ENCODE peak calls at places on chromosomes 16 and 17, in nine cellular contexts. U, I, M, O, G, Z, Q, Y and H are unnamed samples.
A peak's percentile ranks its signal among the peaks of the same experiment; 100 is the strongest.

GRCh38 chr16:28824548-28824973 is 1.8 kb downstream of the ATXN2L start:
- DNase-seq in Y (no peak), Z (no peak), G (no peak), O (no peak), U (no peak), Q (no peak), I (no peak), M (no peak), H (no peak)

GRCh38 chr17:49952209-49952911 is 16.6 kb upstream of the DLX4 start:
- DNase-seq in Z (peak; percentile 44), G (peak; percentile 92), M (peak; percentile 81), Q (peak; percentile 64), I (peak; percentile 11), Y (peak; percentile 79), U (peak; percentile 83), O (no peak), H (peak; percentile 60)

GRCh38 chr17:30290696-30291570 is 811 bp downstream of the BLMH start:
- DNase-seq in O (no peak), M (peak; percentile 27), Z (peak; percentile 28), G (peak; percentile 75), Y (peak; percentile 62), Q (peak; percentile 0), U (peak; percentile 53), I (no peak), H (peak; percentile 77)

GRCh38 chr17:14297161-14297851 is 3.6 kb upstream of the HS3ST3B1 start:
- DNase-seq in Z (peak; percentile 39), Y (peak; percentile 77), Q (no peak), I (no peak), O (no peak), U (peak; percentile 66), G (peak; percentile 66), M (no peak), H (peak; percentile 76)

GRCh38 chr17:18070861-18071340 is 16.8 kb upstream of the DRG2 start:
- DNase-seq in I (no peak), U (peak; percentile 65), M (no peak), O (no peak), Q (no peak), G (peak; percentile 38), Y (peak; percentile 51), Z (no peak), H (peak; percentile 99)

GRCh38 chr17:29205047-29205446 is 24.8 kb upstream of the MYO18A start:
- DNase-seq in M (no peak), G (no peak), O (no peak), Y (no peak), Z (no peak), U (no peak), I (no peak), Q (no peak), H (no peak)

GRCh38 chr17:80365983-80366382 is 49.0 kb upstream of the ENDOV start:
- DNase-seq in U (no peak), I (no peak), Z (no peak), Q (no peak), Y (no peak), M (no peak), G (no peak), O (no peak), H (no peak)

GRCh38 chr17:78974635-78975591 is 4.8 kb downstream of the LGALS3BP start:
- DNase-seq in Q (no peak), O (no peak), Y (no peak), Z (no peak), M (peak; percentile 46), U (peak; percentile 73), G (peak; percentile 66), I (no peak), H (peak; percentile 78)

GRCh38 chr17:2122641-2123302 is 67.9 kb downstream of the HIC1 start:
- DNase-seq in Z (peak; percentile 15), U (no peak), I (peak; percentile 46), G (peak; percentile 40), O (peak; percentile 9), Y (no peak), M (no peak), Q (no peak), H (peak; percentile 68)

GRCh38 chr17:37726891-37727780 is 17.7 kb downstream of the HNF1B start:
- DNase-seq in Z (no peak), O (no peak), U (no peak), G (peak; percentile 44), I (no peak), Y (no peak), Q (no peak), M (no peak), H (no peak)

GRCh38 chr16:67942200-67942509 is 1.8 kb downstream of the LCAT start:
- DNase-seq in M (no peak), I (no peak), O (no peak), Q (no peak), G (peak; percentile 83), Z (no peak), U (peak; percentile 50), Y (peak; percentile 38), H (peak; percentile 31)

GRCh38 chr16:14398014-14398717 is 231.9 kb downstream of the PARN start:
- DNase-seq in O (no peak), Q (no peak), Y (no peak), U (no peak), Z (no peak), I (no peak), G (no peak), M (no peak), H (no peak)

GRCh38 chr16:49019826-49020401 is 261.7 kb downstream of the CBLN1 start:
- DNase-seq in M (no peak), O (no peak), U (no peak), Y (peak; percentile 67), Q (no peak), G (no peak), Z (no peak), I (no peak), H (no peak)